ENCODE peak calls at places on chromosomes 7 and 10, in six cellular contexts. Q, U, A, I, S and G are unnamed samples.

GRCh38 chr10:107708981-107709380 is 544.5 kb upstream of the SORCS1 start:
- DNase-seq in U (no peak), Q (no peak), A (no peak), I (no peak), S (no peak), G (no peak)

GRCh38 chr7:127809285-127809702 is 157.3 kb downstream of the SND1 start:
- DNase-seq in A (no peak), Q (no peak), U (no peak), I (peak), S (peak), G (no peak)

GRCh38 chr7:158758563-158759244 is 54.1 kb upstream of the NCAPG2 start:
- DNase-seq in Q (no peak), A (no peak), S (no peak), U (no peak), I (no peak), G (no peak)

GRCh38 chr10:78337646-78338391 is 304.2 kb downstream of the RPS24 start:
- DNase-seq in U (no peak), I (no peak), Q (no peak), A (no peak), S (no peak), G (no peak)

GRCh38 chr10:13658864-13659685 is 72.3 kb downstream of the PRPF18 start:
- DNase-seq in A (no peak), I (no peak), U (no peak), Q (no peak), S (no peak), G (no peak)

GRCh38 chr7:106866298-106867281 is 1.5 kb downstream of the PIK3CG start:
- DNase-seq in U (no peak), S (no peak), I (no peak), A (no peak), Q (peak), G (no peak)

GRCh38 chr7:139752600-139752999 is 25.2 kb downstream of the HIPK2 start:
- DNase-seq in I (no peak), S (no peak), U (no peak), Q (no peak), A (no peak), G (no peak)

GRCh38 chr10:121096617-121097431 is 245.7 kb downstream of the WDR11 start:
- DNase-seq in I (no peak), U (no peak), Q (no peak), A (no peak), S (no peak), G (no peak)

GRCh38 chr7:157412021-157412443 is 75.2 kb downstream of the DNAJB6 start:
- DNase-seq in S (peak), I (no peak), A (no peak), U (peak), Q (no peak), G (no peak)

GRCh38 chr10:6840093-6840763 is 260.2 kb upstream of the PRKCQ start:
- DNase-seq in I (no peak), Q (no peak), S (no peak), U (no peak), A (no peak), G (no peak)

GRCh38 chr10:6951771-6952170 is 371.7 kb upstream of the PRKCQ start:
- DNase-seq in I (no peak), Q (no peak), A (no peak), U (no peak), S (no peak), G (no peak)

GRCh38 chr10:33661580-33662269 is 327.3 kb upstream of the NRP1 start:
- DNase-seq in U (peak), S (no peak), I (no peak), A (peak), Q (peak), G (no peak)

GRCh38 chr10:4710858-4711257 is 115.1 kb upstream of the AKR1E2 start:
- DNase-seq in I (no peak), S (no peak), Q (no peak), U (no peak), A (no peak), G (no peak)

GRCh38 chr10:42975558-42976352 is 101.1 kb upstream of the RET start:
- DNase-seq in A (no peak), I (no peak), U (peak), S (no peak), Q (peak), G (no peak)

GRCh38 chr7:95213148-95213547 is 111.2 kb downstream of the PON1 start:
- DNase-seq in U (no peak), I (no peak), A (no peak), Q (no peak), S (no peak), G (no peak)

GRCh38 chr7:69599211-69599878 is 1.1 kb downstream of the AUTS2 start:
- DNase-seq in S (no peak), Q (no peak), A (no peak), U (peak), I (no peak), G (no peak)

GRCh38 chr7:32103361-32103760 is 33.2 kb upstream of the PDE1C start:
- DNase-seq in A (no peak), U (no peak), Q (no peak), S (no peak), I (no peak), G (no peak)

GRCh38 chr10:12638103-12638502 is 288.8 kb downstream of the CAMK1D start:
- DNase-seq in I (peak), A (no peak), S (peak), U (no peak), Q (no peak), G (no peak)

GRCh38 chr10:61733358-61733940 is 70.7 kb downstream of the CABCOCO1 start:
- DNase-seq in A (peak), S (peak), Q (peak), U (no peak), I (peak), G (no peak)

GRCh38 chr7:105849122-105849855 is 27.1 kb downstream of the ATXN7L1 start:
- DNase-seq in I (no peak), A (no peak), S (no peak), Q (no peak), U (no peak), G (no peak)

GRCh38 chr10:43206391-43207235 is 60.3 kb downstream of the RASGEF1A start:
- DNase-seq in A (no peak), Q (no peak), I (no peak), U (peak), S (no peak), G (no peak)

GRCh38 chr7:34175837-34176236 is 270.5 kb downstream of the BMPER start:
- DNase-seq in S (no peak), U (no peak), Q (no peak), I (no peak), A (no peak), G (no peak)

GRCh38 chr10:123157210-123157609 is 3.0 kb downstream of the BUB3 start:
- DNase-seq in A (no peak), Q (no peak), S (peak), I (no peak), U (no peak), G (no peak)

GRCh38 chr10:34758447-34758996 is 56.6 kb downstream of the PARD3 start:
- DNase-seq in Q (peak), A (no peak), I (no peak), U (no peak), S (peak), G (no peak)

GRCh38 chr10:78726171-78726570 is 342.6 kb upstream of the ZMIZ1 start:
- DNase-seq in U (no peak), S (no peak), A (no peak), Q (no peak), I (no peak), G (no peak)

GRCh38 chr10:110353244-110354119 is 48.8 kb upstream of the SMNDC1 start:
- DNase-seq in Q (no peak), I (no peak), S (peak), A (no peak), U (no peak), G (no peak)

GRCh38 chr7:106071356-106071998 is 40.6 kb downstream of the SYPL1 start:
- DNase-seq in A (peak), S (no peak), U (no peak), I (no peak), Q (peak), G (peak)

GRCh38 chr7:113751547-113751946 is 167.3 kb downstream of the PPP1R3A start:
- DNase-seq in S (no peak), U (no peak), A (no peak), I (no peak), Q (no peak), G (no peak)

GRCh38 chr7:135976312-135977019 is 693 bp downstream of the MTPN start:
- DNase-seq in U (no peak), S (no peak), I (peak), A (no peak), Q (peak), G (no peak)

GRCh38 chr10:31121074-31121685 is 89.5 kb upstream of the ZNF438 start:
- DNase-seq in A (no peak), S (no peak), Q (no peak), I (no peak), U (no peak), G (no peak)

GRCh38 chr10:99629625-99629978 is 9.4 kb upstream of the SLC25A28 start:
- DNase-seq in Q (no peak), S (no peak), U (no peak), I (no peak), A (no peak), G (no peak)

GRCh38 chr7:91310829-91311460 is 46.7 kb downstream of the FZD1 start:
- DNase-seq in I (no peak), S (peak), A (no peak), Q (no peak), U (no peak), G (no peak)

GRCh38 chr10:132363921-132364593 is 32.1 kb downstream of the LRRC27 start:
- DNase-seq in S (peak), U (peak), A (no peak), I (no peak), Q (no peak), G (no peak)

GRCh38 chr7:18289801-18290200 is 205.7 kb upstream of the HDAC9 start:
- DNase-seq in Q (no peak), A (no peak), U (no peak), I (no peak), S (no peak), G (no peak)

GRCh38 chr10:35768011-35768410 is 125.9 kb upstream of the FZD8 start:
- DNase-seq in U (no peak), S (no peak), Q (no peak), A (no peak), I (no peak), G (no peak)

GRCh38 chr10:49446031-49446430 is 50.1 kb upstream of the DRGX start:
- DNase-seq in U (no peak), Q (no peak), I (no peak), A (no peak), S (no peak), G (no peak)

GRCh38 chr10:59905066-59905734 is 1.2 kb downstream of the CCDC6 start:
- DNase-seq in Q (no peak), U (peak), S (no peak), A (no peak), I (no peak), G (no peak)

GRCh38 chr10:20811131-20811530 is 86.0 kb downstream of the NEBL start:
- DNase-seq in U (no peak), S (no peak), I (no peak), Q (no peak), A (no peak), G (no peak)

GRCh38 chr10:86757110-86757790 is 831 bp downstream of the BMPR1A start:
- DNase-seq in U (peak), Q (peak), S (no peak), I (no peak), A (no peak), G (no peak)